ENCODE peak calls at places on chromosome 3, in eight cellular contexts. O is psoas muscle, H is fibroblast of mammary gland, T is adrenal gland, D is trophoblast cell, B is cardiac fibroblast, N is cardiac muscle cell, I is A549. E is an unnamed sample.

GRCh38 chr3:122714269-122714668 is 33.6 kb downstream of the PARP14 start:
- DNase-seq in D (no peak), T (no peak), B (no peak), N (no peak), H (no peak), O (no peak), I (no peak), E (no peak)

GRCh38 chr3:156497326-156497725 is 57.6 kb downstream of the SSR3 start:
- DNase-seq in T (no peak), B (no peak), O (no peak), H (peak), D (no peak), I (no peak), N (no peak), E (no peak)

GRCh38 chr3:44099566-44100297 is 142.0 kb upstream of the TOPAZ1 start:
- DNase-seq in D (no peak), O (no peak), N (peak), T (no peak), I (no peak), B (no peak), H (peak), E (no peak)

GRCh38 chr3:159252274-159252673 is 450.4 kb downstream of the MFSD1 start:
- DNase-seq in O (no peak), H (peak), T (no peak), B (no peak), I (no peak), N (peak), D (no peak), E (no peak)

GRCh38 chr3:86951343-86951742 is 39.6 kb downstream of the VGLL3 start:
- DNase-seq in D (peak), I (peak), N (no peak), B (no peak), H (peak), T (no peak), O (no peak), E (no peak)

GRCh38 chr3:98612587-98612986 is 19.2 kb upstream of the CPOX start:
- DNase-seq in N (peak), H (no peak), O (no peak), B (peak), D (peak), I (peak), T (no peak), E (no peak)

GRCh38 chr3:139159356-139159755 is 114.7 kb upstream of the PRR23C start:
- DNase-seq in H (no peak), I (no peak), D (no peak), T (no peak), B (no peak), N (no peak), O (no peak), E (no peak)

GRCh38 chr3:182920515-182921084 is 59.7 kb downstream of the DCUN1D1 start:
- DNase-seq in H (peak), D (peak), N (no peak), O (peak), I (peak), B (peak), T (peak), E (no peak)

GRCh38 chr3:52851348-52851747 is 16.5 kb upstream of the MUSTN1 start:
- DNase-seq in N (peak), H (peak), O (peak), B (peak), D (peak), T (peak), I (peak), E (no peak)

GRCh38 chr3:43953814-43954241 is 263.1 kb downstream of the ABHD5 start:
- DNase-seq in I (peak), H (peak), D (peak), N (peak), O (no peak), B (peak), T (peak), E (no peak)

GRCh38 chr3:98058244-98058960 is 23.3 kb upstream of the GABRR3 start:
- DNase-seq in B (no peak), D (peak), N (no peak), I (no peak), T (no peak), H (no peak), O (no peak), E (no peak)

GRCh38 chr3:86990171-86990733 is 697 bp downstream of the VGLL3 start:
- DNase-seq in T (no peak), D (peak), I (peak), H (no peak), B (no peak), O (peak), N (no peak), E (no peak)

GRCh38 chr3:15399970-15400369 is 27.4 kb downstream of the METTL6 start:
- DNase-seq in T (no peak), B (no peak), O (no peak), N (no peak), H (no peak), D (no peak), I (no peak), E (peak)

GRCh38 chr3:62982795-62983455 is 107.7 kb upstream of the CADPS start:
- DNase-seq in D (peak), T (no peak), B (no peak), N (no peak), I (no peak), O (no peak), H (no peak), E (no peak)

GRCh38 chr3:33884701-33885100 is 86.3 kb downstream of the PDCD6IP start:
- DNase-seq in B (no peak), D (no peak), O (no peak), T (no peak), I (no peak), N (no peak), H (no peak), E (no peak)

GRCh38 chr3:175311404-175311803 is 452.3 kb downstream of the NAALADL2 start:
- DNase-seq in I (no peak), O (no peak), N (no peak), B (no peak), T (no peak), H (no peak), D (no peak), E (no peak)

GRCh38 chr3:193869221-193870201 is 266.4 kb upstream of the HES1 start:
- DNase-seq in N (peak), D (peak), I (peak), B (peak), O (no peak), H (peak), T (peak), E (no peak)

GRCh38 chr3:25348996-25349576 is 79.0 kb upstream of the RARB start:
- DNase-seq in B (no peak), H (no peak), T (peak), D (no peak), O (no peak), N (peak), I (no peak), E (no peak)

GRCh38 chr3:18134386-18135082 is 290.6 kb downstream of the SATB1 start:
- DNase-seq in I (peak), O (no peak), T (no peak), D (peak), B (peak), N (peak), H (peak), E (no peak)

GRCh38 chr3:132289311-132289710 is 27.9 kb upstream of the ACP3 start:
- DNase-seq in D (peak), H (peak), T (no peak), B (peak), I (no peak), O (no peak), N (peak), E (no peak)

GRCh38 chr3:14505001-14505802 is 34.9 kb downstream of the GRIP2 start:
- DNase-seq in D (no peak), H (no peak), O (peak), B (no peak), N (no peak), T (no peak), I (no peak), E (no peak)

GRCh38 chr3:85476891-85477495 is 518.2 kb downstream of the CADM2 start:
- DNase-seq in D (peak), B (no peak), O (no peak), I (no peak), H (no peak), N (no peak), T (no peak), E (no peak)

GRCh38 chr3:5645311-5646029 is 458.0 kb downstream of the EDEM1 start:
- DNase-seq in N (no peak), H (no peak), I (no peak), O (no peak), T (no peak), B (no peak), D (peak), E (no peak)

GRCh38 chr3:111803123-111803593 is 55.9 kb upstream of the PHLDB2 start:
- DNase-seq in H (peak), B (peak), D (peak), N (peak), T (peak), I (peak), O (peak), E (no peak)

GRCh38 chr3:195738274-195739044 is 17.7 kb downstream of the MUC20 start:
- DNase-seq in H (no peak), T (no peak), B (no peak), N (no peak), O (no peak), I (no peak), D (no peak), E (no peak)

GRCh38 chr3:86937306-86937791 is 53.6 kb downstream of the VGLL3 start:
- DNase-seq in O (no peak), H (peak), T (peak), I (no peak), D (peak), B (peak), N (peak), E (no peak)

GRCh38 chr3:76566211-76566534 is 473.7 kb upstream of the ROBO2 start:
- DNase-seq in H (no peak), I (no peak), B (no peak), O (no peak), T (no peak), D (no peak), N (no peak), E (no peak)

GRCh38 chr3:30289324-30289723 is 317.1 kb upstream of the TGFBR2 start:
- DNase-seq in H (peak), D (no peak), B (peak), T (no peak), I (peak), O (no peak), N (peak), E (no peak)

GRCh38 chr3:32862247-32863013 is 44.6 kb downstream of the TRIM71 start:
- DNase-seq in T (no peak), B (no peak), D (no peak), N (no peak), H (no peak), I (no peak), O (no peak), E (no peak)

DNA sequence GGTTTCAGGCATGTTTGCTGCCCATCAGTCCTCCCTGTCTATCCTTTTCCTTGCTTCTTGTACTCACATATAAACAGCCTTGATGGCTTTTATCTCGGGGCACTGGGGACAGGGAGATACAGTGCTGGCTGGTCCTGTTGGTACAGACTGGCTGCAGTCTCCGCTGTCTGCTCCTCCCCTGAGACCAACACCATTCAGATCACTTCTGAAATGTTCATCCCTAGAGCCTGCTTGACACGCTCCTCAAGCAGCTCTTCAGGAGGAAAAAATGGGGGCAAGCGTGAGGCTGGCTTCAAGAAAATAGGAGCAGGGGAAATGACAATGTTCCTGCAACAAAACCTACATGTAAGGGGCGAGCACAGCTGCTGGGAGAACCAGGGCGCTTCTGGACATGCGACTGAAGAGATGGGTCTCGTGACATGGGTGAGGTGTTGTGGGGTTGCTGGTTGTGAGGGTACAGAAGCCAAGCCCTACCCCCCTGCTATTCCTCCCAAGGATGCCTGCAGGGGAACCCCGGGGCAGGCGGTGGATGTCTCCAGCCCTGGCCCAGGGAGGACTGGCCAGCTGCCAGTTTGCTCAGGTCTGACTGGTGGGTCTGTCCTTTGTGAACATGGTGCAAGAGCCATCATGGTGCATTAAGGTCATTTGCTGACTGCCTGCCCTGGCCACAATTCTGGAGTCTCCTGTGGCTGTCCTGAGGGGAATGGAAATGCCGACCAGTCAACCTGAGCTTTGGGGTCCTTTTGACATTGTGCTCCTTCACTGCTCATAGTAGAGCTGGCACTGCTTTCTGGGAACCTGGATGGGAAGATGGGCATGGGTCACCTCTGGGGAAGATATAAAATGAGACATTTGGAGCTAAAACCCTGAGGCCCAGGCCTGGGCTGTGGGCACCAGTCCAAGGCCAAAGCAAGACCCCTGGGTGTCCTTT is 40.1 kb downstream of the KY start:
- DNase-seq in N (no peak), I (no peak), H (no peak), T (no peak), O (no peak), B (no peak), D (no peak), E (no peak)
- H3K4me3 ChIP-seq in N (no peak), I (no peak), H (no peak), T (no peak), O (no peak), B (no peak), D (no peak), E (no peak)

DNA sequence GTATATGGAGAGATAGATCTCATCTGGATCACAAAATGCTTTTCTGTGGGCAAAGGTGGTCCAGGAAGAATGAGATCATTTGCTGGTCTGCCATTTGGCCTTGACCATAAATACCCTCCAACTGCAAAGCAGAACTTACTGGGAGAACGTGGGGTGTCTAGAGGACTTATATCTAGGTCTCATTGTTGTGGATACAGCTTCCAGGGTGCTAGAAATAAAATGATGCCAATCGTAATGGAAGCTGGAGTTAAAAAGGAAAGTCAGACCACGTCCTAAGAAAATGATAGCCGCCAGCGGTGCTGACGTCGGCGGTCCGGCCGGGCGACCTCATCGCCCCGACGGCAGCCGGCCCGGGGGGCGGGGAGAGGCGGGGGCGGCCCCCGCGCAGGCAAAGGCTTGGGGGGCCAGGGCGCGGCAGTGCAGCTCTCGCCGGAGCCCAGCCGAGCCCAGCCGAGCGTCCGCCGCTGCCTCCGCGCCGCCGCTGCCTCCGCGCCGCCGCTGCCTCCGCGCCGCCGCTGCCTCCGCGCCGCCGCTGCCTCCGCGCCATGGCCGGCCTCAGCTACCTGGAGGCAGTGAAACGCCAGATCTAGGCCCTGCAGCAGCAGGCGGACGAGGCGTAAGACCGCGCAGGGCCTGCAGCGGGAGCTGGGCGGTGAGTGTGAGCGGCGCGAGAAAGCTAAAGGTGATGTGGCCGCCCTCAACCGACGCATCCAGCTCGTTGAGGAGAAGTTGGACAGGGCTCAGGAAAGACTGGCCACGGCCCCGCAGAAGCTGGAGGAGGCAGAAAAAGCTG is 89.5 kb downstream of the EOMES start:
- DNase-seq in T (peak), H (peak), D (peak), I (peak), B (peak), N (peak), O (peak), E (peak)
- H3K4me3 ChIP-seq in T (no peak), H (peak), D (peak), I (peak), B (peak), N (no peak), O (peak), E (peak)

GRCh38 chr3:125357032-125357658 is 18.0 kb downstream of the ZNF148 start:
- DNase-seq in H (peak), D (no peak), I (peak), B (peak), N (peak), O (peak), T (peak), E (peak)
- H3K4me3 ChIP-seq in H (peak), D (peak), I (peak), B (peak), N (peak), O (peak), T (no peak), E (peak)

GRCh38 chr3:9881440-9881839 is 1.4 kb upstream of the CIDEC start:
- DNase-seq in H (no peak), B (no peak), I (no peak), O (no peak), T (no peak), N (no peak), D (no peak), E (no peak)
- H3K4me3 ChIP-seq in H (no peak), B (no peak), I (no peak), O (no peak), T (no peak), N (no peak), D (no peak), E (no peak)

GRCh38 chr3:170360916-170361315 is 3.4 kb downstream of the SKIL start:
- DNase-seq in N (peak), T (no peak), B (no peak), D (no peak), H (no peak), O (no peak), I (peak), E (no peak)
- H3K4me3 ChIP-seq in N (no peak), T (no peak), B (no peak), D (no peak), H (no peak), O (peak), I (peak), E (no peak)

GRCh38 chr3:71066849-71067261 is 516.7 kb downstream of the FOXP1 start:
- DNase-seq in B (peak), T (no peak), I (no peak), O (no peak), H (peak), N (peak), D (peak), E (peak)
- H3K4me3 ChIP-seq in B (no peak), T (no peak), I (no peak), O (peak), H (no peak), N (peak), D (no peak), E (peak)

DNA sequence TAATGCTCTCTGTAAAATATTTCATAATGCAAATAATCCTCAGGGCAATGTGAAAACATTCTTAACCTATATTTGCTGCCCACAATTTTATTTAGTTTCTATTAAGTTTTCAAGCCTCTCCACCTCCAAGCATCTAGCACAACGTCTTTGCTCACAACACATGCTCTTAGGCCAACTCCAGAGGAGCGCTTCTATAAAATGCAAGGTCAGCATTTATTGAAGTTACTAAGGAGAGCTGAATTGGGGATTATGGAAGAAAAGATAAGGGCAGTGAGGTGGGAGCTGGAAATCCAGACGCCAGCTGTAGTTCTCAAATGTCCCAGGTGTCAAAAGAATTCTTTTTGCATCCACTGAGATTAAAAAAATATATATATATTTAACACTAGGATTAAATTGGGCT is 996 bp downstream of the RABL3 start:
- DNase-seq in O (no peak), D (no peak), N (no peak), H (no peak), T (no peak), I (no peak), B (no peak), E (no peak)
- H3K4me3 ChIP-seq in O (peak), D (no peak), N (peak), H (peak), T (no peak), I (peak), B (peak), E (peak)

DNA sequence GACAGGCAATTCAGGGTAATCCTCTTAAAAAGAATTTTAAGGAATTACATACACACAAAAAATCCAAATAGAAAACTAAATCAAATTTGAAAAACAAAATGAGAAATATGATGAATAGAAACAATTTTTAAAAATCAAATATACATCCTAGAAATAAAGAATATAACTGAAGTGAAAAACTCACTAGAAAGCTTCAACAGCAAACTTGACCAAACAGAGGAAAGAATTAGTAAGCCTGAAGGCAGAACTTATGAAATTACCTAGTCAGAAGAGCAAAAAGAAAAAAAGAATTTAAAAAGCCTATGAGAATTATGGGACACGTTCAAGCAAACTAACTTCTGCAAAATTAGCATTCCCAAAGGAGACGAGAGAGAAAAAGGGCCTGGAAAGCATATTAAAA is 206.1 kb downstream of the PCCB start:
- DNase-seq in H (no peak), I (no peak), B (no peak), T (no peak), D (no peak), O (no peak), N (no peak), E (no peak)
- H3K4me3 ChIP-seq in H (no peak), I (no peak), B (no peak), T (no peak), D (no peak), O (no peak), N (no peak), E (no peak)